ENCODE peak calls at places on chromosomes 13 and 19, in four cellular contexts. One of them, this sample, is unnamed.

GRCh38 chr13:25177012-25177411 is 4.9 kb upstream of the AMER2 start:
- DNase-seq in H9: no peak
- DNase-seq in CD4-positive, alpha-beta memory T cell: no peak
- DNase-seq in GM12878: no peak
- DNase-seq in this sample: no peak

GRCh38 chr19:13505164-13505695 is 1.0 kb downstream of the CACNA1A start:
- DNase-seq in H9: no peak
- DNase-seq in CD4-positive, alpha-beta memory T cell: no peak
- DNase-seq in GM12878: no peak
- DNase-seq in this sample: no peak

GRCh38 chr19:48798937-48799336 is 11.9 kb downstream of the BCAT2 start:
- DNase-seq in CD4-positive, alpha-beta memory T cell: no peak
- DNase-seq in H9: peak; percentile 83
- DNase-seq in GM12878: peak; percentile 25
- DNase-seq in this sample: no peak

GRCh38 chr13:110506859-110507566 is 54.5 kb downstream of the RAB20 start:
- DNase-seq in H9: no peak
- DNase-seq in CD4-positive, alpha-beta memory T cell: no peak
- DNase-seq in GM12878: no peak
- DNase-seq in this sample: no peak

GRCh38 chr13:94677799-94678198 is 34.5 kb downstream of the SOX21 start:
- DNase-seq in CD4-positive, alpha-beta memory T cell: no peak
- DNase-seq in GM12878: no peak
- DNase-seq in H9: no peak
- DNase-seq in this sample: no peak

GRCh38 chr19:7494416-7495098 is 5.7 kb upstream of the PEX11G start:
- DNase-seq in CD4-positive, alpha-beta memory T cell: no peak
- DNase-seq in H9: no peak
- DNase-seq in GM12878: no peak
- DNase-seq in this sample: no peak

GRCh38 chr19:47381653-47382279 is 32.7 kb downstream of the DHX34 start:
- DNase-seq in H9: no peak
- DNase-seq in CD4-positive, alpha-beta memory T cell: no peak
- DNase-seq in GM12878: no peak
- DNase-seq in this sample: peak; percentile 6

GRCh38 chr19:16078311-16078758 is 2.0 kb downstream of the TPM4 start:
- DNase-seq in GM12878: no peak
- DNase-seq in CD4-positive, alpha-beta memory T cell: no peak
- DNase-seq in H9: no peak
- DNase-seq in this sample: no peak

GRCh38 chr19:49338691-49339363 is 3.6 kb downstream of the CD37 start:
- DNase-seq in H9: peak; percentile 98
- DNase-seq in CD4-positive, alpha-beta memory T cell: no peak
- DNase-seq in GM12878: no peak
- DNase-seq in this sample: no peak

GRCh38 chr13:100872761-100873160 is 198.2 kb upstream of the TMTC4 start:
- DNase-seq in H9: no peak
- DNase-seq in CD4-positive, alpha-beta memory T cell: no peak
- DNase-seq in GM12878: no peak
- DNase-seq in this sample: no peak

GRCh38 chr13:81686877-81687276 is 1346.0 kb upstream of the SPRY2 start:
- DNase-seq in CD4-positive, alpha-beta memory T cell: no peak
- DNase-seq in GM12878: no peak
- DNase-seq in H9: no peak
- DNase-seq in this sample: no peak

GRCh38 chr13:74253161-74253560 is 119.0 kb upstream of the KLF12 start:
- DNase-seq in GM12878: no peak
- DNase-seq in CD4-positive, alpha-beta memory T cell: no peak
- DNase-seq in H9: no peak
- DNase-seq in this sample: no peak

GRCh38 chr13:26220575-26220974 is 1.5 kb downstream of the RNF6 start:
- DNase-seq in H9: no peak
- DNase-seq in GM12878: no peak
- DNase-seq in CD4-positive, alpha-beta memory T cell: no peak
- DNase-seq in this sample: no peak

GRCh38 chr19:5718032-5718578 is 1.8 kb downstream of the LONP1 start:
- DNase-seq in H9: no peak
- DNase-seq in GM12878: no peak
- DNase-seq in CD4-positive, alpha-beta memory T cell: no peak
- DNase-seq in this sample: no peak

GRCh38 chr19:46984077-46985010 is 35.3 kb upstream of the NPAS1 start:
- DNase-seq in H9: no peak
- DNase-seq in GM12878: no peak
- DNase-seq in CD4-positive, alpha-beta memory T cell: no peak
- DNase-seq in this sample: no peak

GRCh38 chr13:44104969-44105368 is 225.3 kb downstream of the LACC1 start:
- DNase-seq in H9: no peak
- DNase-seq in CD4-positive, alpha-beta memory T cell: no peak
- DNase-seq in GM12878: no peak
- DNase-seq in this sample: no peak

GRCh38 chr13:89923731-89924130 is 1423.8 kb upstream of the MIR17HG start:
- DNase-seq in H9: no peak
- DNase-seq in CD4-positive, alpha-beta memory T cell: no peak
- DNase-seq in GM12878: no peak
- DNase-seq in this sample: no peak

GRCh38 chr19:48533770-48534169 is 18.2 kb upstream of the SULT2B1 start:
- DNase-seq in GM12878: no peak
- DNase-seq in CD4-positive, alpha-beta memory T cell: no peak
- DNase-seq in H9: no peak
- DNase-seq in this sample: no peak

GRCh38 chr13:91123456-91124127 is 223.9 kb upstream of the MIR17HG start:
- DNase-seq in CD4-positive, alpha-beta memory T cell: no peak
- DNase-seq in H9: no peak
- DNase-seq in GM12878: no peak
- DNase-seq in this sample: no peak

GRCh38 chr19:52507266-52507665 is 20.2 kb upstream of the ZNF808 start:
- DNase-seq in GM12878: no peak
- DNase-seq in H9: no peak
- DNase-seq in CD4-positive, alpha-beta memory T cell: no peak
- DNase-seq in this sample: no peak

GRCh38 chr19:2663920-2664571 is 38.4 kb downstream of the GNG7 start:
- DNase-seq in CD4-positive, alpha-beta memory T cell: no peak
- DNase-seq in H9: no peak
- DNase-seq in GM12878: no peak
- DNase-seq in this sample: no peak

GRCh38 chr13:112783135-112783945 is 93.5 kb downstream of the ATP11A start:
- DNase-seq in CD4-positive, alpha-beta memory T cell: no peak
- DNase-seq in H9: no peak
- DNase-seq in GM12878: no peak
- DNase-seq in this sample: no peak

GRCh38 chr13:110640591-110641029 is 25.3 kb downstream of the NAXD start:
- DNase-seq in GM12878: no peak
- DNase-seq in CD4-positive, alpha-beta memory T cell: no peak
- DNase-seq in H9: peak; percentile 29
- DNase-seq in this sample: no peak

GRCh38 chr13:99258210-99258860 is at the start of gene GPR18:
- DNase-seq in CD4-positive, alpha-beta memory T cell: peak; percentile 62
- DNase-seq in GM12878: peak; percentile 67
- DNase-seq in H9: no peak
- DNase-seq in this sample: peak; percentile 74

GRCh38 chr19:23273022-23273593 is 22.9 kb upstream of the ZNF724 start:
- DNase-seq in GM12878: no peak
- DNase-seq in H9: no peak
- DNase-seq in CD4-positive, alpha-beta memory T cell: peak; percentile 15
- DNase-seq in this sample: no peak

GRCh38 chr19:14361824-14362223 is 19.4 kb upstream of the ADGRE5 start:
- DNase-seq in H9: peak; percentile 83
- DNase-seq in CD4-positive, alpha-beta memory T cell: peak; percentile 59
- DNase-seq in GM12878: no peak
- DNase-seq in this sample: peak; percentile 72

GRCh38 chr13:54210397-54211050 is 1181.9 kb downstream of the OLFM4 start:
- DNase-seq in GM12878: no peak
- DNase-seq in CD4-positive, alpha-beta memory T cell: no peak
- DNase-seq in H9: no peak
- DNase-seq in this sample: no peak

GRCh38 chr19:47003611-47003935 is 16.1 kb upstream of the NPAS1 start:
- DNase-seq in GM12878: no peak
- DNase-seq in CD4-positive, alpha-beta memory T cell: no peak
- DNase-seq in H9: no peak
- DNase-seq in this sample: no peak

GRCh38 chr13:62583466-62583865 is 1167.8 kb upstream of the PCDH20 start:
- DNase-seq in GM12878: no peak
- DNase-seq in H9: no peak
- DNase-seq in CD4-positive, alpha-beta memory T cell: no peak
- DNase-seq in this sample: no peak

GRCh38 chr13:114234266-114234644 is 442 bp upstream of the CDC16 start:
- DNase-seq in CD4-positive, alpha-beta memory T cell: no peak
- DNase-seq in GM12878: no peak
- DNase-seq in H9: no peak
- DNase-seq in this sample: no peak

GRCh38 chr13:47459512-47459911 is 541.6 kb downstream of the SUCLA2 start:
- DNase-seq in CD4-positive, alpha-beta memory T cell: no peak
- DNase-seq in H9: no peak
- DNase-seq in GM12878: no peak
- DNase-seq in this sample: no peak

GRCh38 chr19:49749055-49749716 is 13.9 kb downstream of the TSKS start:
- DNase-seq in GM12878: no peak
- DNase-seq in CD4-positive, alpha-beta memory T cell: no peak
- DNase-seq in H9: no peak
- DNase-seq in this sample: no peak

GRCh38 chr19:21352830-21353229 is 6.0 kb upstream of the ZNF738 start:
- DNase-seq in GM12878: no peak
- DNase-seq in CD4-positive, alpha-beta memory T cell: no peak
- DNase-seq in H9: no peak
- DNase-seq in this sample: no peak

GRCh38 chr13:109647046-109647445 is 139.3 kb downstream of the IRS2 start:
- DNase-seq in CD4-positive, alpha-beta memory T cell: no peak
- DNase-seq in H9: no peak
- DNase-seq in GM12878: no peak
- DNase-seq in this sample: no peak

DNA sequence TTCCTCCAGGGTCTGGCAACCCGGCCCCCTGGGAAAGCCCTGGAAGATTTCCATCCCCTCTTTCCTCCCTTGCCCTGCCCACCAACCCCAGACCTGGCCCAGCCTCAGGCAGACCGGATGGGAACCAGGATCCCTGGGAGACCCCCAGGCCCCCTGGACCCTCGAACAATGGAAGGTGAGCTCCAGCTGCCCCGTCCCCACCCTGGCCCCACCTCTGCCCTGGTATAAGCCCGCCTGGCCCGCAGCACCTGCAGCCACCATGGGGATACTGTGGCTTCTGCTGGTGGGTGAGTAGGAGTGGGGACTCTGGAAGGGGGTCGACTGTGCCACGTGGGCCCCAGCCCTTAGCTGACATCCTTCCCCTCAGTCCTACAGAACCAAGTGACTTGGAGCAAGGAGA is 32.4 kb downstream of the HPN start:
- DNase-seq in H9: no peak
- DNase-seq in GM12878: no peak
- DNase-seq in CD4-positive, alpha-beta memory T cell: no peak
- DNase-seq in this sample: no peak
- H3K27ac ChIP-seq in H9: no peak overlapping the region
- H3K27ac ChIP-seq in GM12878: no peak overlapping the region
- H3K27ac ChIP-seq in CD4-positive, alpha-beta memory T cell: no peak overlapping the region
- H3K27ac ChIP-seq in this sample: no peak overlapping the region

DNA sequence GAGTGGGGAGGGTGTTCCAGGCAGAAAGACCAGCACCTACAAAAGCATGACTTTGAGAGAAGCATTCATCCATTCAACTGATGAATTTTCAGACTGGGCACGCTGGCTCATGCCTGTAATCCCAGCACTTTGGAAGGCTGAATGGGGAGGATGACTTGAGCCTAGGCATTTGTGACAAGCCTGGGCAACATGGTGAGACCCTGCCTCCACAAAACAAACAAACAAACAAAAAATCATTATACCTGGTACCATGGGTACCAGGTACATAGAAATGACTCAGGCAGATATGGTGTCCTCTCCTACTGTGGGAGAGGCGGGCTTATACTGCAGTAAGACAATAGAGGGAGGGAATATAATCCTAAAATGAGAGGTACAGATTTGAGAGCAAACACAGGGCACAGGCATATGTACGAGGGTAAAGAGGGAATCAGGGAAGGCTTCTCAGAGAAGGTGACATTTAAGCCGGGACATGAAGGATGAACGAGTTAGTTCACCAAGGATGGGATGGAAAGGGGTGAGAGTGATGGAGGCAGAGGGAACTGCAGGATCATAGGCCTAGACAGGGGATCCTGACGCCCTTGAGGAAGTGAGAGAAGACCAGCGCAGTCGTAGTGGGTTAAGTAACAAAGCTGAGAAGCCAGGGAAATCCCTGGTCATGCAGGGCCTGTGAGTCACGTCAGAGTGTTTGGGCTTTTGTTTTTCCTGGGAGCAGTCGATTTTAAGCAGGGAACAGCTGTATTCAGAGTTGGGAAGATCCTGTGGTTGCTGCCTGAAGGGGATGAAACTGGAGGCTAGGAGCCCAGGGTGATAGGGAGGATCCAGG is 2.9 kb downstream of the CYP2S1 start:
- DNase-seq in H9: no peak
- DNase-seq in GM12878: no peak
- DNase-seq in CD4-positive, alpha-beta memory T cell: no peak
- DNase-seq in this sample: no peak
- H3K27ac ChIP-seq in H9: no peak overlapping the region
- H3K27ac ChIP-seq in GM12878: no peak overlapping the region
- H3K27ac ChIP-seq in CD4-positive, alpha-beta memory T cell: no peak overlapping the region
- H3K27ac ChIP-seq in this sample: no peak overlapping the region

GRCh38 chr19:38321646-38322323 is 2.1 kb downstream of the KCNK6 start:
- DNase-seq in H9: no peak
- DNase-seq in CD4-positive, alpha-beta memory T cell: no peak
- DNase-seq in GM12878: no peak
- DNase-seq in this sample: no peak
- H3K27ac ChIP-seq in H9: no peak overlapping the region
- H3K27ac ChIP-seq in CD4-positive, alpha-beta memory T cell: no peak overlapping the region
- H3K27ac ChIP-seq in GM12878: no peak overlapping the region
- H3K27ac ChIP-seq in this sample: peak overlapping the region; percentile 14

DNA sequence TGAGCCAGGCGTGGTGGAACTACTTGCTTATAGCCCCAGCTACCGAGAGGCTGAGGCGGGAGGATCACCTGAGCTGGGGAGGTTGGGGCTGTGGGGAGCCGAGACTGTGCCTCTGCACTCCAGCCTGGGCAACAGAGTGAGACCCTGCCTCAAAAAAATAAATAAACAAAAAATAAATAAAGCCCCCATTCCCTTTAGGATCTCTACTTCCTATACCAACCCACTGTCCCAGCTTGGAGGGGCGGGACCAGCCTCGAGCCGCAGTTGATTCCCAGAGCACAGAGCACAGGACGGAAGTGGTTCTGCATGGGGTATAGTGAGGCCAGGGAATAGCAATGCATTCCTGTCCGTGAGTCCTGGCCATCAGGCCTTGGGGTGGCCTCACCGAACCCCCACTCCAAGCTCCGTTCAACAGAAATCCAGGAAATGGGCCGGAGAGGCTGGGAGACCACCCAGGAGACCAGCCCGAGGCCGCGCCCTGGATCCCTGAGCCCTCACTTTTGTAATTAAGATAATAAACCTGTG is 4.8 kb upstream of the PTBP1 start:
- DNase-seq in GM12878: no peak
- DNase-seq in CD4-positive, alpha-beta memory T cell: no peak
- DNase-seq in H9: peak; percentile 41
- DNase-seq in this sample: no peak
- H3K27ac ChIP-seq in GM12878: no peak overlapping the region
- H3K27ac ChIP-seq in CD4-positive, alpha-beta memory T cell: no peak overlapping the region
- H3K27ac ChIP-seq in H9: no peak overlapping the region
- H3K27ac ChIP-seq in this sample: no peak overlapping the region

This sample was measured in CD4-positive, CD25-positive, alpha-beta regulatory T cell.